ENCODE peak calls at places on chromosome 5, in six cellular contexts. L is NCI-H774, Y is caudate nucleus, I is A172, G is GM12892, E is head of caudate nucleus. N is an unnamed sample.

GRCh38 chr5:138336952-138337684 is 948 bp upstream of the FAM53C start:
- DNase-seq in Y (peak), E (no peak), L (peak), G (no peak), I (peak), N (peak)

GRCh38 chr5:77972545-77973252 is 196.6 kb upstream of the TBCA start:
- DNase-seq in Y (no peak), L (no peak), E (peak), G (peak), I (no peak), N (no peak)

GRCh38 chr5:153831976-153832375 is 206.7 kb downstream of the FAM114A2 start:
- DNase-seq in I (peak), Y (no peak), E (no peak), G (no peak), L (no peak), N (no peak)

GRCh38 chr5:111735829-111736228 is 21.2 kb downstream of the NREP start:
- DNase-seq in E (peak), I (peak), L (no peak), G (no peak), Y (no peak), N (no peak)

GRCh38 chr5:57408714-57409113 is 73.9 kb downstream of the ACTBL2 start:
- DNase-seq in L (no peak), Y (no peak), I (no peak), G (no peak), E (no peak), N (no peak)

GRCh38 chr5:27437594-27438200 is 399.3 kb upstream of the CDH9 start:
- DNase-seq in I (no peak), Y (no peak), G (no peak), E (no peak), L (no peak), N (no peak)

GRCh38 chr5:172793577-172794488 is 22.8 kb upstream of the DUSP1 start:
- DNase-seq in L (no peak), E (no peak), I (no peak), Y (no peak), G (no peak), N (no peak)

GRCh38 chr5:6732634-6733410 is 19.6 kb downstream of the TENT4A start:
- DNase-seq in I (peak), Y (no peak), G (no peak), E (no peak), L (no peak), N (no peak)

GRCh38 chr5:54150841-54151240 is 159.5 kb downstream of the ARL15 start:
- DNase-seq in E (no peak), I (no peak), L (no peak), Y (no peak), G (no peak), N (no peak)

GRCh38 chr5:172407861-172408260 is 46.5 kb downstream of the SH3PXD2B start:
- DNase-seq in E (no peak), Y (no peak), I (peak), L (no peak), G (no peak), N (no peak)

GRCh38 chr5:172669808-172670402 is 28.8 kb downstream of the NEURL1B start:
- DNase-seq in G (no peak), E (no peak), I (no peak), L (no peak), Y (no peak), N (no peak)

GRCh38 chr5:174935854-174936474 is 211.6 kb downstream of the MSX2 start:
- DNase-seq in E (peak), G (peak), Y (peak), I (peak), L (peak), N (peak)

GRCh38 chr5:59021286-59021673 is 438.4 kb downstream of the RAB3C start:
- DNase-seq in Y (no peak), E (no peak), G (no peak), L (peak), I (no peak), N (no peak)

GRCh38 chr5:83097582-83098265 is 20.4 kb downstream of the XRCC4 start:
- DNase-seq in I (peak), E (no peak), G (no peak), L (no peak), Y (no peak), N (no peak)

GRCh38 chr5:149645236-149645635 is 63.9 kb downstream of the ARHGEF37 start:
- DNase-seq in Y (no peak), E (no peak), I (no peak), L (no peak), G (no peak), N (no peak)

GRCh38 chr5:139561655-139562451 is 714 bp downstream of the UBE2D2 start:
- DNase-seq in G (peak), E (peak), Y (peak), I (peak), L (peak), N (peak)

GRCh38 chr5:168822745-168823281 is 243.6 kb upstream of the PANK3 start:
- DNase-seq in L (no peak), G (no peak), E (peak), Y (no peak), I (peak), N (no peak)

GRCh38 chr5:168015506-168015905 is 275.9 kb upstream of the WWC1 start:
- DNase-seq in I (peak), L (no peak), E (no peak), Y (no peak), G (no peak), N (no peak)

GRCh38 chr5:149274964-149275363 is 3.3 kb downstream of the AFAP1L1 start:
- DNase-seq in G (no peak), Y (no peak), L (no peak), I (no peak), E (no peak), N (no peak)

GRCh38 chr5:74044936-74045335 is 418.9 kb downstream of the ARHGEF28 start:
- DNase-seq in G (no peak), E (no peak), Y (no peak), I (peak), L (no peak), N (no peak)

GRCh38 chr5:159061834-159062530 is 37.7 kb downstream of the EBF1 start:
- DNase-seq in E (no peak), I (no peak), Y (no peak), L (no peak), G (no peak), N (no peak)

GRCh38 chr5:135194573-135195266 is 160.7 kb upstream of the PITX1 start:
- DNase-seq in L (no peak), Y (no peak), I (no peak), E (no peak), G (no peak), N (no peak)